ENCODE peak calls at places on chromosome 2, in four cellular contexts. H is heart left ventricle, B is AG04450, R is astrocyte of the spinal cord. O is an unnamed sample.

GRCh38 chr2:1641498-1641897 is 102.8 kb downstream of the PXDN start:
- DNase-seq in H (no peak), B (no peak), R (no peak), O (no peak)

GRCh38 chr2:205585451-205586045 is 96.8 kb upstream of the NRP2 start:
- DNase-seq in H (no peak), B (no peak), R (peak; percentile 48), O (no peak)

GRCh38 chr2:212249451-212249850 is 289.2 kb downstream of the ERBB4 start:
- DNase-seq in H (no peak), B (no peak), R (peak; percentile 38), O (no peak)

GRCh38 chr2:20516646-20517341 is 69.9 kb downstream of the RHOB start:
- DNase-seq in H (no peak), B (no peak), R (peak; percentile 65), O (peak; percentile 71)

GRCh38 chr2:1739961-1740713 is 4.2 kb downstream of the PXDN start:
- DNase-seq in H (no peak), B (no peak), R (peak; percentile 21), O (no peak)

GRCh38 chr2:37865640-37866039 is 59.4 kb upstream of the RMDN2 start:
- DNase-seq in H (no peak), B (no peak), R (no peak), O (no peak)

GRCh38 chr2:238106339-238106697 is 6.2 kb downstream of the ESPNL start:
- DNase-seq in H (no peak), B (no peak), R (no peak), O (no peak)

GRCh38 chr2:38105911-38106310 is 30.0 kb upstream of the CYP1B1 start:
- DNase-seq in H (no peak), B (no peak), R (no peak), O (no peak)

GRCh38 chr2:96950391-96951124 is 35.8 kb downstream of the FAM178B start:
- DNase-seq in H (no peak), B (no peak), R (no peak), O (no peak)

GRCh38 chr2:234710066-234710465 is 213.2 kb upstream of the ARL4C start:
- DNase-seq in H (no peak), B (no peak), R (no peak), O (no peak)

GRCh38 chr2:101047774-101048173 is 45.7 kb downstream of the RPL31 start:
- DNase-seq in H (peak; percentile 74), B (no peak), R (no peak), O (no peak)

GRCh38 chr2:143936758-143937562 is 583.0 kb downstream of the ZEB2 start:
- DNase-seq in H (peak; percentile 41), B (no peak), R (no peak), O (peak; percentile 51)

GRCh38 chr2:160910681-160911080 is 249.5 kb upstream of the TANK start:
- DNase-seq in H (no peak), B (peak; percentile 23), R (peak; percentile 89), O (no peak)

GRCh38 chr2:100789361-100789760 is 30.6 kb upstream of the NPAS2 start:
- DNase-seq in H (no peak), B (no peak), R (no peak), O (no peak)

DNA sequence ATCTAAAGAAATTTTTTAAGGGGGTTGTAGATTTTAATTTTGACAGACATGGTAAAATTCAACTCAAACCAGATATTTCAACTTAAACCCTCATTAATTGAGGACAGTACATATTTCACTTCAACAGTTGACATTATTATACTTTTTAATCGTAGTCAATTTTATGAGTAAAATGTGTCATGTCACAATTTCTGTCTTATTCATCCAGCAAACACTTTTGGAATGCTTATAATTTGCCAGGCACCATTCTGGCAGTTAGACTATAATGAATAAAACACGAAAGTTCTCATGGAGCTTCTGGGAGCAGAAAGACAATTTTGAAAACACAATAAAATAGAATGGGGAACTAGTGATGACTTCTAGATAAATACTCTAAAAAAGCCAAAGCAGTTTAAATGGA is 1094.8 kb downstream of the SUCLG1 start:
- DNase-seq in H (no peak), B (no peak), R (peak; percentile 3), O (no peak)
- TF ChIP-seq CTCF in H (no peak), B (no peak), R (no peak), O (no peak)

DNA sequence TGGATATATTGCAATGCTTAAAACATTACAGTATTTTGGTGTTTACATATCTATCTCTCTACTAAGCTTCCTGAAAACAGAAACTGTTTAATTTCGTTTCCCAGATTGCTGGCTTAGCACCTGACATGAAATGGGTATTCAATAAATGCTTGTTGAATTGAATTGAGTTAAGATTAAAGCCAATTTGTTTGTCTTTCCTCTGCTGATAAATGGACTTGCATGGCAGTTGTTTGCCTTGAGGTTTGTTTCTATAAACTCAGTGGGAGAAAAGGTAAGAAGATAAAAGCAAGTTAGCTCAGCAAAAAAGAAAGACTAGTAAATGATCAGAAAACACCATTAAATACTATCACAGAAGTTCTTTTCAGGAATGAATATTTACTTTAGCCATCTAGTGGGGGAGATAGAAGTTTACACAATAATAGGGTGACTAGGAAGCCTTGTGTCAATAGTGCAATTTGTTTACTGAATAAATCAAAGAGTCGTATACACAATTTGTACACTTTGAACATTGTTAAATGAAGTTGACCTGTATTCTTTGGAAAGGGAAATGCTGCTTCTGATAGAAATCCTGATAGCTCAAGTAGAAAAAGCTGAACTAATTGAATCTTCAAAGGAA is 754.5 kb upstream of the FAM98A start:
- DNase-seq in H (no peak), B (no peak), R (no peak), O (no peak)
- TF ChIP-seq CTCF in H (no peak), B (no peak), R (no peak), O (no peak)

GRCh38 chr2:77434880-77435279 is 87.3 kb downstream of the LRRTM4 start:
- DNase-seq in H (no peak), B (no peak), R (no peak), O (no peak)
- TF ChIP-seq CTCF in H (peak; percentile 25), B (no peak), R (no peak), O (no peak)

GRCh38 chr2:52956766-52957165 is 810.8 kb upstream of the CHAC2 start:
- DNase-seq in H (no peak), B (no peak), R (no peak), O (no peak)
- TF ChIP-seq CTCF in H (no peak), B (peak; percentile 14), R (no peak), O (no peak)